ENCODE peak calls at places on chromosomes 4 and X, in nine cellular contexts. M is GM23338, I is cardiac muscle cell, L is fibroblast of lung, N is upper lobe of left lung, R is cardiac fibroblast, K is stomach, S is suprapubic skin, E is body of pancreas. V is an unnamed sample.

GRCh38 chr4:153367092-153367491 is 22.6 kb downstream of the MND1 start:
- DNase-seq in M (no peak), I (no peak), L (no peak), N (no peak), R (no peak), K (no peak), S (no peak), E (no peak), V (no peak)

GRCh38 chr4:71415491-71415890 is 76.7 kb downstream of the SLC4A4 start:
- DNase-seq in M (no peak), I (no peak), L (peak), N (no peak), R (peak), K (no peak), S (no peak), E (no peak), V (no peak)

GRCh38 chrX:19195243-19195610 is 73.0 kb upstream of the ADGRG2 start:
- DNase-seq in M (no peak), I (no peak), L (no peak), N (no peak), R (no peak), K (no peak), S (no peak), E (peak), V (no peak)

GRCh38 chrX:1546601-1547275 is 9.8 kb upstream of the P2RY8 start:
- DNase-seq in M (no peak), I (no peak), L (no peak), N (no peak), R (no peak), K (peak), S (peak), E (no peak), V (no peak)

GRCh38 chrX:153728095-153728494 is 3.4 kb downstream of the ABCD1 start:
- DNase-seq in M (peak), I (no peak), L (no peak), N (no peak), R (no peak), K (no peak), S (no peak), E (no peak), V (no peak)

GRCh38 chrX:43640481-43640880 is 15.6 kb upstream of the MAOA start:
- DNase-seq in M (no peak), I (no peak), L (no peak), N (no peak), R (no peak), K (no peak), S (no peak), E (no peak), V (no peak)

GRCh38 chr4:105461221-105462041 is 12.4 kb downstream of the PPA2 start:
- DNase-seq in M (no peak), I (no peak), L (peak), N (no peak), R (no peak), K (peak), S (no peak), E (no peak), V (peak)

GRCh38 chrX:13125188-13125587 is 80.8 kb upstream of the FAM9C start:
- DNase-seq in M (no peak), I (no peak), L (no peak), N (no peak), R (no peak), K (no peak), S (no peak), E (no peak), V (no peak)

GRCh38 chr4:76987153-76987562 is 37.6 kb downstream of the SEPTIN11 start:
- DNase-seq in M (peak), I (no peak), L (peak), N (no peak), R (peak), K (peak), S (no peak), E (peak), V (peak)

GRCh38 chr4:186606593-186606992 is 51.2 kb upstream of the MTNR1A start:
- DNase-seq in M (no peak), I (no peak), L (peak), N (no peak), R (peak), K (no peak), S (no peak), E (no peak), V (peak)

GRCh38 chr4:119510750-119511149 is 117.9 kb downstream of the PDE5A start:
- DNase-seq in M (no peak), I (no peak), L (peak), N (no peak), R (peak), K (no peak), S (no peak), E (no peak), V (peak)

GRCh38 chr4:5720157-5720850 is 9.3 kb downstream of the EVC start:
- DNase-seq in M (no peak), I (no peak), L (no peak), N (no peak), R (no peak), K (no peak), S (no peak), E (no peak), V (no peak)

GRCh38 chrX:153901753-153902140 is 2.7 kb upstream of the AVPR2 start:
- DNase-seq in M (no peak), I (no peak), L (no peak), N (no peak), R (no peak), K (no peak), S (no peak), E (no peak), V (no peak)

GRCh38 chr4:5575941-5576340 is 132.4 kb downstream of the EVC2 start:
- DNase-seq in M (no peak), I (no peak), L (no peak), N (no peak), R (no peak), K (no peak), S (no peak), E (no peak), V (no peak)

GRCh38 chrX:150508018-150508417 is 60.4 kb upstream of the MTM1 start:
- DNase-seq in M (no peak), I (no peak), L (no peak), N (no peak), R (no peak), K (no peak), S (no peak), E (peak), V (no peak)

GRCh38 chr4:11805837-11806236 is 377.1 kb upstream of the HS3ST1 start:
- DNase-seq in M (peak), I (peak), L (peak), N (no peak), R (peak), K (no peak), S (no peak), E (no peak), V (peak)

GRCh38 chrX:13506574-13506973 is 62.8 kb upstream of the EGFL6 start:
- DNase-seq in M (peak), I (peak), L (peak), N (no peak), R (peak), K (peak), S (no peak), E (peak), V (peak)

GRCh38 chr4:152640058-152640921 is 39.5 kb downstream of the TMEM154 start:
- DNase-seq in M (peak), I (peak), L (no peak), N (no peak), R (peak), K (no peak), S (no peak), E (peak), V (peak)

GRCh38 chr4:141395246-141395830 is 174.6 kb downstream of the ZNF330 start:
- DNase-seq in M (no peak), I (no peak), L (peak), N (no peak), R (no peak), K (no peak), S (no peak), E (no peak), V (no peak)

GRCh38 chr4:87360338-87360935 is 30.6 kb downstream of the HSD17B11 start:
- DNase-seq in M (no peak), I (no peak), L (no peak), N (no peak), R (no peak), K (no peak), S (no peak), E (peak), V (no peak)

GRCh38 chr4:10381146-10381545 is 76.1 kb downstream of the ZNF518B start:
- DNase-seq in M (no peak), I (no peak), L (no peak), N (no peak), R (no peak), K (no peak), S (no peak), E (no peak), V (no peak)

GRCh38 chr4:4666693-4667642 is 125.1 kb upstream of the STX18 start:
- DNase-seq in M (peak), I (peak), L (peak), N (no peak), R (no peak), K (no peak), S (no peak), E (no peak), V (peak)

GRCh38 chr4:80071643-80072606 is 1.1 kb downstream of the ANTXR2 start:
- DNase-seq in M (peak), I (peak), L (peak), N (no peak), R (peak), K (peak), S (peak), E (peak), V (peak)

GRCh38 chrX:7132335-7133035 is 15.0 kb upstream of the STS start:
- DNase-seq in M (peak), I (peak), L (peak), N (no peak), R (peak), K (peak), S (no peak), E (peak), V (peak)

GRCh38 chr4:15162465-15163283 is 160.4 kb downstream of the CPEB2 start:
- DNase-seq in M (peak), I (peak), L (no peak), N (no peak), R (peak), K (no peak), S (no peak), E (no peak), V (peak)

GRCh38 chr4:101125045-101125713 is 222.1 kb downstream of the PPP3CA start:
- DNase-seq in M (no peak), I (no peak), L (no peak), N (no peak), R (no peak), K (no peak), S (no peak), E (no peak), V (peak)

GRCh38 chr4:110196871-110197420 is 1.5 kb downstream of the ELOVL6 start:
- DNase-seq in M (peak), I (peak), L (peak), N (peak), R (peak), K (peak), S (peak), E (peak), V (peak)

GRCh38 chr4:122814426-122814825 is 12.2 kb upstream of the FGF2 start:
- DNase-seq in M (no peak), I (no peak), L (no peak), N (no peak), R (no peak), K (no peak), S (no peak), E (no peak), V (no peak)

GRCh38 chrX:11530621-11531020 is 135.1 kb downstream of the ARHGAP6 start:
- DNase-seq in M (no peak), I (no peak), L (peak), N (no peak), R (peak), K (no peak), S (no peak), E (no peak), V (peak)

GRCh38 chr4:71713611-71714203 is 70.2 kb downstream of the GC start:
- DNase-seq in M (peak), I (peak), L (peak), N (no peak), R (peak), K (no peak), S (no peak), E (no peak), V (peak)

GRCh38 chr4:16461362-16461761 is 235.1 kb upstream of the TAPT1 start:
- DNase-seq in M (no peak), I (no peak), L (peak), N (no peak), R (no peak), K (no peak), S (no peak), E (no peak), V (no peak)

GRCh38 chr4:164946810-164947209 is 30.6 kb downstream of the TRIM61 start:
- DNase-seq in M (no peak), I (no peak), L (no peak), N (no peak), R (no peak), K (no peak), S (no peak), E (no peak), V (no peak)

GRCh38 chr4:39975488-39976089 is 2.1 kb downstream of the PDS5A start:
- DNase-seq in M (no peak), I (no peak), L (peak), N (no peak), R (peak), K (no peak), S (no peak), E (no peak), V (peak)

GRCh38 chr4:2258091-2259035 is 3.5 kb downstream of the MXD4 start:
- DNase-seq in M (no peak), I (no peak), L (no peak), N (peak), R (no peak), K (peak), S (peak), E (no peak), V (no peak)

GRCh38 chr4:157225096-157225495 is 4.6 kb downstream of the GRIA2 start:
- DNase-seq in M (no peak), I (no peak), L (no peak), N (no peak), R (no peak), K (no peak), S (no peak), E (no peak), V (no peak)

GRCh38 chrX:70196961-70197805 is 19.9 kb downstream of the DGAT2L6 start:
- DNase-seq in M (peak), I (peak), L (peak), N (no peak), R (peak), K (peak), S (peak), E (peak), V (peak)

GRCh38 chr4:123866796-123867195 is 470.2 kb downstream of the SPRY1 start:
- DNase-seq in M (no peak), I (no peak), L (peak), N (no peak), R (no peak), K (no peak), S (no peak), E (no peak), V (no peak)

GRCh38 chrX:71103110-71103983 is 3.2 kb downstream of the CXorf65 start:
- DNase-seq in M (peak), I (peak), L (no peak), N (no peak), R (no peak), K (peak), S (no peak), E (peak), V (no peak)

GRCh38 chr4:92101609-92102231 is 202.0 kb upstream of the GRID2 start:
- DNase-seq in M (no peak), I (no peak), L (peak), N (no peak), R (peak), K (no peak), S (no peak), E (no peak), V (peak)

GRCh38 chrX:108297290-108297689 is 140.9 kb downstream of the COL4A6 start:
- DNase-seq in M (no peak), I (no peak), L (no peak), N (no peak), R (no peak), K (no peak), S (no peak), E (no peak), V (no peak)

GRCh38 chrX:108292053-108292452 is 146.2 kb downstream of the COL4A6 start:
- DNase-seq in M (no peak), I (no peak), L (no peak), N (no peak), R (no peak), K (no peak), S (no peak), E (no peak), V (no peak)
- TF ChIP-seq CTCF in M (no peak), I (no peak), L (no peak), N (no peak), R (no peak), K (no peak), S (no peak), E (no peak), V (no peak)

DNA sequence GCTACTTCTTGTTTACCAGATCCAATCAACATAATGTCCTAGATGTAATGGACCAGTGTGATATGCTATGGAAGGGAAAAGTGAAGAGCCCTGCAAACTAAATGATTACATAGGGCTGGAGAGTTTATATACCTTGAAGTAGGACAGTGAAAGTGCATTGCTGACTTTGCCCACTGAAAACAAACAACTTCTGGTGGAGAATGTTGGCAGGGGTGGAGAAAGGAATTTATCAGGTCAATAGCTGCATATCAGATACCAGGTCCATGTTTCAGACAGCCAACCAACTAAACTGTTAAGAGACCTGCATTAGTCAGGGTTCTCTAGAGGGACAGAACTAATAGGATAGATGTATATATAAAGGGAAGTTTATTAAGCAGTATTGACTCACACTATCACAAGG is 82.4 kb downstream of the DCUN1D4 start:
- DNase-seq in M (no peak), I (no peak), L (no peak), N (no peak), R (no peak), K (no peak), S (no peak), E (no peak), V (no peak)
- H3K4me3 ChIP-seq in M (no peak), I (no peak), L (no peak), N (no peak), R (no peak), K (no peak), S (no peak), E (no peak), V (no peak)

GRCh38 chr4:78691333-78691732 is 84.8 kb upstream of the BMP2K start:
- DNase-seq in M (no peak), I (no peak), L (no peak), N (no peak), R (peak), K (no peak), S (no peak), E (no peak), V (no peak)
- TF ChIP-seq CTCF in M (no peak), I (no peak), L (no peak), N (no peak), R (peak), K (no peak), S (no peak), E (no peak), V (no peak)

DNA sequence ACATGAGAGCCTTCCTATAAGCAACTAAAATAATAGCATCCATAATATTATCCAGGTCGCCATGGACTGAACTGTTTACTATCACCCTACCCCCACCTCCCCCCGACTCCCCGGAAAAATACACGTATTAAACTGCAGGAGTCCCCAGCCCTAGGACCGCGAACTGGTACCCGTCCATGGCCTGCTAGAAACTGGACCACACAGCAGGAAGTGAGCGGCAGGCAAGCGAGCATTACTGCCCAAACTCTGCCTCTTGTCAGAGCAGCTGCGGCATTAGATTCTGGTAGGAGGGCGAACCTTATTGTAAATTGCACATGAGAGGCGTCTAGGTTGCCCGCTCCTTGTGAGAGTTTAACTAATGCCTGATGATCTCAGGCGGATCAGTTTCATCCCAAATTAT is 405.8 kb upstream of the ADGRL3 start:
- DNase-seq in M (no peak), I (no peak), L (no peak), N (no peak), R (no peak), K (no peak), S (no peak), E (no peak), V (no peak)
- H3K4me3 ChIP-seq in M (no peak), I (no peak), L (no peak), N (no peak), R (no peak), K (no peak), S (no peak), E (no peak), V (no peak)

GRCh38 chrX:40661489-40661888 is 14.1 kb upstream of the CXorf38 start:
- DNase-seq in M (no peak), I (no peak), L (no peak), N (no peak), R (no peak), K (no peak), S (no peak), E (no peak), V (no peak)

GRCh38 chrX:40660381-40660780 is 13.0 kb upstream of the CXorf38 start:
- DNase-seq in M (no peak), I (no peak), L (no peak), N (no peak), R (no peak), K (no peak), S (no peak), E (no peak), V (no peak)

GRCh38 chrX:40663078-40663740 is 15.8 kb upstream of the CXorf38 start:
- DNase-seq in M (no peak), I (no peak), L (no peak), N (no peak), R (no peak), K (no peak), S (no peak), E (no peak), V (no peak)

DNA sequence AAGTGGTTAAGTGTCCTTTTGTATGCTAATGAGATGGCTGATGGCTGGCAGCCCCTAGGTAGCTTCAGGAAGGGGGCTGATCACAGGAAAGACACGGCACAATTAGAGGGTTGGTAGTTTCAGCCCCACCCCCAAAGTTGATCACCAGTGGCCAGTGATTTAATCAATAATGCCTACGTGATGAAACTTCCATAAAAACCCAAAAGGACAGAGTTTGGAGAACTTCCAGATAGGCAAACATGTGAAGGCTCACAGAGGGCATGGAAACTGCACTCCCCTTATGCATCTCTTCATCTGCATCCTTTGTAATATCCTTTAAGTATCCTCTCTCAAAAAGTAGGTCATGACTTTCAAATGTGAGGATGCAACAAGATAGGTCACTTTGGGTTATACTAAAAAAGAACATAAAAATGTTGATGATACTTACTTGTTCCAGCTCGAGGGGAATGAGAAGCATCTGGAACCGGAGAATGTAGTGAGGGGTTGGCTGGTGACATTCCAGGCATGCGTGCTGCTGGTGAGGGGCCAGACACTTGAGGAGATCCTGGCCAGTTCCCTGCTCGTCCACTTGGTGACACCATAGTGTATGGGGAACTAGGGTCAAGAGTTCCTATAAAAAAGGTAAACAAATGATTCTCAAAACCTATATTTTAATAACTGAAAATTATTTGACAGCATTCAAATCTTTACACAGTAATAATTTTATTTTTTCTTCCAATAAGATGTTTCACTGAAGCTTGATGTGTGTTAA is 16.7 kb upstream of the CXorf38 start:
- DNase-seq in M (peak), I (peak), L (peak), N (no peak), R (peak), K (no peak), S (no peak), E (peak), V (peak)
- TF ChIP-seq CTCF in M (peak), I (peak), L (peak), N (no peak), R (peak), K (no peak), S (no peak), E (no peak), V (peak)

GRCh38 chr4:95758001-95758400 is 81.9 kb upstream of the PDHA2 start:
- DNase-seq in M (no peak), I (no peak), L (no peak), N (no peak), R (peak), K (no peak), S (no peak), E (no peak), V (no peak)
- H3K4me3 ChIP-seq in M (no peak), I (no peak), L (no peak), N (no peak), R (no peak), K (no peak), S (no peak), E (no peak), V (no peak)